ENCODE peak calls at places on chromosomes 6 and 20, in five cellular contexts. L is A549, O is HepG2, H is K562, P is endothelial cell of umbilical vein. B is an unnamed sample.

GRCh38 chr6:158143700-158144099 is 24.4 kb downstream of the SERAC1 start:
- DNase-seq in L (peak), O (peak), H (peak), P (no peak), B (peak)

GRCh38 chr6:137286368-137286767 is 67.2 kb upstream of the IFNGR1 start:
- DNase-seq in L (no peak), O (no peak), H (no peak), P (no peak), B (no peak)

GRCh38 chr6:2157441-2158127 is 87.8 kb downstream of the GMDS start:
- DNase-seq in L (no peak), O (peak), H (no peak), P (peak), B (no peak)

GRCh38 chr20:35523298-35523888 is 6.1 kb downstream of the C20orf173 start:
- DNase-seq in L (peak), O (peak), H (peak), P (no peak), B (peak)

GRCh38 chr20:53763707-53764415 is 170.2 kb upstream of the ZNF217 start:
- DNase-seq in L (peak), O (peak), H (peak), P (peak), B (no peak)

GRCh38 chr6:11710221-11710836 is 68.3 kb downstream of the ADTRP start:
- DNase-seq in L (no peak), O (no peak), H (no peak), P (peak), B (no peak)

GRCh38 chr6:159170999-159171712 is 2.0 kb downstream of the FNDC1 start:
- DNase-seq in L (no peak), O (no peak), H (no peak), P (no peak), B (no peak)

GRCh38 chr6:1251198-1252155 is 60.4 kb upstream of the FOXQ1 start:
- DNase-seq in L (no peak), O (peak), H (no peak), P (no peak), B (no peak)

GRCh38 chr6:31634131-31634530 is 13.6 kb downstream of the PRRC2A start:
- DNase-seq in L (no peak), O (no peak), H (no peak), P (no peak), B (no peak)

GRCh38 chr6:45697605-45698004 is 318.1 kb downstream of the CLIC5 start:
- DNase-seq in L (no peak), O (no peak), H (peak), P (no peak), B (peak)

GRCh38 chr6:167975449-167975848 is 22.0 kb upstream of the KIF25 start:
- DNase-seq in L (no peak), O (no peak), H (no peak), P (no peak), B (no peak)

GRCh38 chr6:21377356-21377755 is 216.2 kb upstream of the SOX4 start:
- DNase-seq in L (no peak), O (no peak), H (no peak), P (no peak), B (no peak)

GRCh38 chr6:31651602-31652191 is 764 bp downstream of the BAG6 start:
- DNase-seq in L (peak), O (peak), H (peak), P (peak), B (peak)

GRCh38 chr20:53149652-53150205 is 177.6 kb downstream of the TSHZ2 start:
- DNase-seq in L (no peak), O (no peak), H (no peak), P (no peak), B (no peak)

GRCh38 chr6:41714556-41715273 is 20.7 kb downstream of the TFEB start:
- DNase-seq in L (no peak), O (no peak), H (no peak), P (no peak), B (no peak)

GRCh38 chr6:41715779-41716515 is 19.5 kb downstream of the TFEB start:
- DNase-seq in L (no peak), O (no peak), H (no peak), P (no peak), B (peak)

GRCh38 chr6:41713650-41714291 is 21.6 kb downstream of the TFEB start:
- DNase-seq in L (peak), O (no peak), H (no peak), P (no peak), B (no peak)

GRCh38 chr6:41718828-41719227 is 16.6 kb downstream of the TFEB start:
- DNase-seq in L (no peak), O (no peak), H (no peak), P (no peak), B (no peak)

GRCh38 chr6:41716516-41717446 is 18.6 kb downstream of the TFEB start:
- DNase-seq in L (no peak), O (no peak), H (no peak), P (no peak), B (no peak)
- H3K4me3 ChIP-seq in L (no peak), O (no peak), H (no peak), P (no peak), B (no peak)

DNA sequence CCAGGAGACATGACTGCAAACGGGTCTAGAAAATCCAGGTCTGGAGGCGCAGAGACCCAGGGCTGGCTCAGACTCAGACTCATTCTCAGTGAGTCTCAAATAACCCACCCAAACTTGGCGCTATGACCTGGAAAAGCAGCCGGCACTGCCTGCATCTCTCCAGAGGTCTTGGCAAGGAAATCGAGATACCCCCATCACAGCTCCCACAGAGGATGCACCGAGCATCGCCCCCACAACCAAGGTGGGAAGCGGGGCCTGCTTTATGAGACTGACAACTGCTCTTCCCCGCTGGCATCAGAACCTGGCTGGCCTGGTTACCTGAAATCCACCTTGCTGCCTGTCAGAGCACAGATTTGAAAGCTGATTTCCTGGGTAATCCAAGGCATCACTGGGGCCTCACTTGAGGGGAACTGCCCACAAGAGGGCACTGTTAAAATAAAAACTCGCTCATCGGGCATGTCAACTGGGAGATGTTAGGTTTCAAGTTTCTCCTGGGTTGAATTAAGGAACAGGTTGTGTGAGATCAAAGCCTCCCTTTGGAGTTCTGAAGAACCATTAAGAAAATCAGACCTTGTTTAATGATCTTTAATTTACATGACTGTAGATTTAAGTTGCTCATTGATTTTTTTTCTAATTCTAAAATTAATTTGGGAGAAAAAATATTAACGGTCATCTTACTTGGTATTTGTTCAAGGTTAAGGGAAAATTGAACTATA is 55.0 kb downstream of the KIF16B start:
- DNase-seq in L (peak), O (peak), H (peak), P (peak), B (peak)
- TF ChIP-seq MYC in L (no peak), O (no peak), H (no peak), P (no peak), B (no peak)

GRCh38 chr20:3784863-3785239 is 1.7 kb downstream of the CENPB start:
- DNase-seq in L (no peak), O (no peak), H (no peak), P (no peak), B (no peak)
- H3K4me3 ChIP-seq in L (peak), O (no peak), H (peak), P (no peak), B (peak)

DNA sequence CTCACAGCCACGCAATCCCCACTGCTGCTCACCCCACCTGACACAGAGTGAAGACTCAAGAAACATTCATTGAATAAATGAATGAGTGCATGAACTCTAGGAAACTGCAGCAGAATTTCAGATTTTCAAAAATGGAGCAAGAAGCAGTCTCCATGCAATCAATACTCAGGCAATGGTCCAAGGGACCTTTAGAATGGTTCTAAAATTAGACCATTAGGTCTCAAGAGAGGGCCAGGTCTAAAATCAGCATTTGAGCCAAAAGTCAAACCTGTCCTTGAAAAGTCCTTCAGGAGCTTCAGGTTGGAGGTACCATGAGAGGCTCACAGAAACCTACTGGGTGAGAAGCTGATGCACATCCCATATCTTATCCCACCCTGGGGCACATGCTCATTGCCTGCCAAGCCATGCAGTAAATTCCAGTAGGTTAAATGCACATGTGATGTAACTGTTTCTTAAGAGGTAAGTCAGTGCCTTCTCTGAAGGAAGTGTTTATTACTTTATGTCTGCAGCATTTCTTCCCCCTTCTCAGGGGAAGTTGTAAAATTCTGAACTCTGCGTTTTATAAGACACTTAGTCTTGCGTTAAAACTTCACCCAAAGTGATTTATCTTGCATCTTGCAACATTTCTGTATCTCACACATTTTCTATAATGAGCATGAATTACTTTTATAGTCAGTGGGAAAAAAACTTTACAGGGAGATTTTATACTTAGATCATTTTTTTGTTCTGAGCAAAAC is 126.6 kb downstream of the ADAT2 start:
- DNase-seq in L (no peak), O (no peak), H (no peak), P (no peak), B (peak)
- TF ChIP-seq MYC in L (no peak), O (no peak), H (no peak), P (no peak), B (peak)

DNA sequence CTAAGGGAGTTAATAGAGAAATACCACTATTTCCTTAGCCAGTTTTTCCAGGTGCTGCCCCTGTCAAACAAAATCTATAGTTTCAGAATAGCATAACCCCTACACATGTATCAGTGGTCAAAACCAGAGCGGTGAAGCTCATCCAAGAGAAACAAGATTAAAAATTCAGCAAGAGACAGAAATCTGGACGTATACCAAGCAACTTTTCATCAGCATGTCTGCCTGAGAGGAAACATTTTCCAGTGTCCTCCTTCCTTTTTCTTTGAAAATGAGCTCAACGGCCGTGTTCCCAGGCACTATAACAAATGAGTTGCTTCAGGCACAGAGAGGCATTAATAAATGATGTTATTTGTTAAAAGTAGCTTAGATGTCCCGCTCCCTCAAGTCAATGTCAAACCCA is 416.6 kb downstream of the BCKDHB start:
- DNase-seq in L (no peak), O (no peak), H (no peak), P (no peak), B (no peak)
- H3K4me3 ChIP-seq in L (no peak), O (no peak), H (no peak), P (no peak), B (no peak)

DNA sequence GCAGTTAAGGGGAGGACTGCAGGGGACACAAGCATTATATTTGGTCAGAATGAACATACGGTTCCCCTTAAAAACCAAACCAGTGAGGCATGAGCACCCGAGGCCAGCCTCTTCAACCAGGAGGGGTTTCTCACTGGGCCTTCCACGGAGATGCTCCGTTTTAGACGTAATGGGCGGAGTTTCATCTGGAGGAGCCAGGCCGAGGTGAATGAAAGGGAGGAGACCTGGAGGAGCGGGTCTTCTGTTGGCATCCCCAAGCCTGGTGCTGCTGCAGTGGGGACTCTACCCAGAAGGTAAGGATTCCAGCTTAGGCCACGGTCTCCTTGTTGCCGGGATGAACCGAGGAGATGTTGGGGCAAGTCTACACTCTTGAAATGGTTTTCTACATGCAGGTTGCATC is 47.4 kb downstream of the ADNP start:
- DNase-seq in L (no peak), O (no peak), H (no peak), P (no peak), B (no peak)
- TF ChIP-seq MYC in L (no peak), O (no peak), H (no peak), P (no peak), B (no peak)

DNA sequence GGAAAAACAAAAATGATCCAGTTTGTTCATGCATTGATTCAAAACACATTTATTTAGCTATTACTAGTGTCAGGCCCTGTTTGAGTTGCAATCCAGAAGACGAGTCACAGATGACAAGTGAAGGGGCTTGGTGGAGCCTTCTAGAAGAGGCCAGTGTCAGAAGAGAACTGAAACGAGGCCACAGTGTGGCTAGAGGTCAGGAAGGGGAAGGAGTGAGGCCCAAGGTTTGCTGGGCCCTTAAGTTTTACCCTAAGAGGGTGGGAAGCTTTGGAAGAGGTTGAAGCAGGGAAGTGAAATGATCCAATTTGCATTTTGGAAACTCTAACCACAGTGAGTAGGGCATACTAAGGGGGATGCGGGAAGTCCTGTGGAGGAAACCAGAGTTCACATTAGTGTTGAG is 25.0 kb downstream of the TTK start:
- DNase-seq in L (no peak), O (no peak), H (no peak), P (no peak), B (no peak)
- H3K4me3 ChIP-seq in L (no peak), O (no peak), H (no peak), P (no peak), B (no peak)

DNA sequence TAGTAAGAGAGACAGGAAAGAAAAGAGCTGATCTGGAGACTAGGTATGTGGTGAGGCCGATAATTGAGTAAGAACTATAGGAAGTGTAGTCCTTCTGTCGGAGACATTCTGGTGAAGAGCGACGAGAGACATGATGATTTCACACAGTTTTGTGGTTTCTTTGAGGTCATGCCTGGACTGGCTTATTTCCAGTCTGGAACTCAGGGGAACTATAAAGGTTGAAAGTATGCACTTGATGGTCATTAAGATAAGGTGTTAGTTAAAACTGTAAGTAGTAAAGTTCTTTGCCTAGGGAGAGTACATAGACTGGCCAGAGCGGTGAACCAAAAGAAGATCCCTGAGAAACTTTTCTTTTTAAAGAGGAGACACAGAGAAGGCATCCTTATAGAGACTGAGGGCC is 68.8 kb downstream of the RFX6 start:
- DNase-seq in L (no peak), O (no peak), H (no peak), P (no peak), B (peak)
- TF ChIP-seq MYC in L (no peak), O (no peak), H (no peak), P (no peak), B (no peak)

DNA sequence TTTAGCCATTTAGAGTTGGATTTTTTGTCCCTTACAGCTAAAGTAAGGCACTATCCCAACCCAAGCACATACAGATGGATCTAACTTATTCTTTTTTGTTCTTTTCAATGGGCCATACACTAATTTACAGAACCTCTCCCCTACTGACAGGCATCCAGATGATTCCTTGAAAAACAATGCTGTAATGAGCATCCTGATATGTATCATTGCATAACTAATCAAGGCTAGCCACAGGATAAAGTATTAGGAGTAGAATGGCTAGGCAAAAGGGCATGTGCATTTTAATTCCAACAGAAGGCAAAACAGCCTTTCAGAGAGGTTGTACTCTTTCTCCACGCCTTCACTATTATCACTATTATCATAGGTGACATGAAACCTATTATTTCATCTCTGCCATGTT is 54.1 kb downstream of the ELOVL5 start:
- DNase-seq in L (no peak), O (no peak), H (no peak), P (no peak), B (no peak)
- H3K4me3 ChIP-seq in L (no peak), O (no peak), H (no peak), P (no peak), B (no peak)

DNA sequence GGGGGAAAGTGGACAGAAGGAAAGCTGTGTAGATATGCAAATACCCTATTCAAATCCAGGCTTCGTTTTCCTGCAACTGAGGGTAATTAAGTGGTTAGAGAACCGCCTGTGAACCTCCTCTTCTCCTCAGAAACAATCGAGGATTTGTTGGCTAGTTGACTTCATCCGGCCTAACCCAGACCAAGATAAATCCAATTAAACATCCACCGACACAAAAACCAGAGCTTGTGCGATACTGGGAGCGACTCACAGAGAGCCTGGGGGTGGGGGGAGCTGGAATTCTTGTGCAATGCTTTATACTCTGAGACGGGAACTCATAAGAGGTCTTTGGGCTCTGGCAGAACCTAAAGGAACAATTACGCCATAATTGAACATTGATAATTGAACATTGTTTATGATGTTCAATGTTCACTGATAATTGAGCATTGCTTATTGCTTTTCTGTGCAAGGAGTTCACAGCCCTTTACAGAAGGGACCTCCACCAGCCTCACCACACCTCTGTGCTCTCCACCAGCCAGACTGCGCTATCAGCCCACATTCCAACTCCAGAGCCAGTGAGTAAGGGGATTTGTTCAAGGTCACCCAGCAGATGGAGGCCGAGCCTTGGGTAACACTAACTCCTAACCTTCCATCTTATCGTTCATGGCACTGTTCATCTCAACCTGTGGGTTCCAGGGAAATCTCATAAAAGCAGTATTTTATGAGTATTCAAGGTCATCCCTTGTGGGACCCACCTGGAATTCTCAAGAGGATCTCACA is 429.6 kb upstream of the JARID2 start:
- DNase-seq in L (no peak), O (no peak), H (peak), P (no peak), B (no peak)
- TF ChIP-seq MYC in L (no peak), O (no peak), H (no peak), P (no peak), B (no peak)